ENCODE peak calls at places on chromosome 13, in five cellular contexts. O, X, I, A and K are unnamed samples. For H3K9me3 and H3K4me1, the result is how much of the 10 kb centered on the place peaks cover.

GRCh38 chr13:33751151-33751550 is 66.8 kb upstream of the RFC3 start:
- DNase-seq in I (peak), A (no peak), X (peak), O (no peak), K (no peak)

GRCh38 chr13:29993716-29994488 is 143.5 kb upstream of the UBL3 start:
- DNase-seq in X (peak), I (peak), O (no peak), A (no peak), K (no peak)

GRCh38 chr13:78102121-78102677 is 183.6 kb upstream of the EDNRB start:
- DNase-seq in X (peak), I (peak), O (peak), A (no peak), K (no peak)

GRCh38 chr13:112587359-112587766 is 590 bp downstream of the TUBGCP3 start:
- DNase-seq in I (peak), X (peak), A (peak), O (peak), K (peak)

GRCh38 chr13:40640845-40641458 is 25.5 kb downstream of the FOXO1 start:
- DNase-seq in I (no peak), A (no peak), X (peak), O (no peak), K (no peak)

GRCh38 chr13:83943530-83944279 is 61.4 kb upstream of the SLITRK1 start:
- DNase-seq in I (peak), A (no peak), X (no peak), O (no peak), K (no peak)

GRCh38 chr13:65784088-65784816 is 1445.9 kb downstream of the PCDH9 start:
- DNase-seq in A (no peak), X (no peak), O (no peak), I (no peak), K (no peak)

GRCh38 chr13:46726347-46726746 is 70.6 kb downstream of the ESD start:
- DNase-seq in O (no peak), A (no peak), I (no peak), X (no peak), K (no peak)

GRCh38 chr13:27194895-27195764 is 23.5 kb upstream of the USP12 start:
- DNase-seq in O (no peak), I (peak), X (peak), A (no peak), K (peak)

GRCh38 chr13:102195566-102196462 is 206.0 kb downstream of the FGF14 start:
- DNase-seq in I (no peak), O (no peak), X (peak), A (no peak), K (no peak)

GRCh38 chr13:99694251-99694650 is 193.0 kb downstream of the TM9SF2 start:
- DNase-seq in I (no peak), A (no peak), X (no peak), O (no peak), K (no peak)

GRCh38 chr13:113963376-113963775 is 10.5 kb downstream of the C13orf46 start:
- DNase-seq in I (no peak), O (no peak), A (no peak), X (no peak), K (no peak)
- H3K9me3 ChIP-seq in I (under half), O (under half), A (under half), X (under half), K (under half)

GRCh38 chr13:71304861-71305260 is 562.1 kb downstream of the DACH1 start:
- DNase-seq in X (no peak), I (no peak), O (no peak), A (no peak), K (no peak)

GRCh38 chr13:71300602-71301001 is 566.4 kb downstream of the DACH1 start:
- DNase-seq in I (no peak), X (no peak), O (no peak), A (no peak), K (no peak)

GRCh38 chr13:71306821-71307220 is 560.2 kb downstream of the DACH1 start:
- DNase-seq in A (no peak), O (no peak), I (no peak), X (no peak), K (no peak)

GRCh38 chr13:71303144-71303543 is 563.9 kb downstream of the DACH1 start:
- DNase-seq in X (no peak), O (no peak), I (peak), A (peak), K (no peak)
- TF ChIP-seq CTCF in X (peak), O (no peak), I (peak), A (peak), K (no peak)

DNA sequence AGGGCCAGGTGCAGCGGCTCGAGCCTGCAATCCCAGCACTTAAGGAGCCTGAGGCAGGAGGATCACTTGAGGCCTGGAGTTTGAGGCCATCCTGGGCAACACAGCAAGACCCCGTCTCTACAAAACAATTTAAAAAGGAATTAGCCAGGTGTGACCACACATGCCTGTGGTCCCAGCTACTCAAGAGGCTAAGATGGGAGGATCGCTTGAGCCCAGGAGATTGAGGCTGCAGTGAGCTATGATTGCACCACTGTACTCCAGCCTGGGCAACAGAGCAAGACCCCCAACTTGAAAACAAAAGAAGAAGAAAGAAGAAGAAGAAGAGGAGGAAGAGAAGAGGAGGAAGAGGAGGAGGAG is 47.7 kb downstream of the LATS2 start:
- DNase-seq in A (no peak), O (no peak), X (no peak), I (no peak), K (no peak)
- H3K4me1 ChIP-seq in A (under half), O (under half), X (under half), I (under half), K (under half)

DNA sequence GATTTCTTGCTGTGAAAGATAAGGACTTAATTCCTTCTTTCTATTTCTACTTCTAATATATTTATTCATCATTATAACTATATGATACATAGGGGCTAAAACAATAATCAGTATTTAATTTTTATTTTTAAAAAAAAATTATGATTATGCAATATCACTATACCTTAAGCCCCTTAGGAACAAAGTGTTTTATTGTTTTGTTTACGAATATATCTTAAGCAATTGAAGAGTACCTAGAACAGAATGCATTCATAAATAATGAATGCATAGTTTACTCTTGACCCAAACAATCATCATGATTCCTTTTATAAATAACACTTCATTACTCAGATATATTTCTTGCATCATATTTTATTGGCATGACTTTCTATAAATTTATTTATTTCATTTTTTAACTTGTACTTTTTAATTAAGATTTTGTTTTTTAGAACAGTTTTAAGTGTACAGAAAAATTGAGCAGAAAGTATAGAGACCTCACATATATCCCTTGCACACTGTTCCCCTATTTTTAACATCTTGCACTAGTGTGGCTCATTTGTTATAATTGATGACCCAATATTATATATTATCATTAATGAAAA is 339.9 kb upstream of the SPRY2 start:
- DNase-seq in A (no peak), O (no peak), X (no peak), I (no peak), K (no peak)
- H3K9me3 ChIP-seq in A (under half), O (under half), X (under half), I (under half), K (under half)

DNA sequence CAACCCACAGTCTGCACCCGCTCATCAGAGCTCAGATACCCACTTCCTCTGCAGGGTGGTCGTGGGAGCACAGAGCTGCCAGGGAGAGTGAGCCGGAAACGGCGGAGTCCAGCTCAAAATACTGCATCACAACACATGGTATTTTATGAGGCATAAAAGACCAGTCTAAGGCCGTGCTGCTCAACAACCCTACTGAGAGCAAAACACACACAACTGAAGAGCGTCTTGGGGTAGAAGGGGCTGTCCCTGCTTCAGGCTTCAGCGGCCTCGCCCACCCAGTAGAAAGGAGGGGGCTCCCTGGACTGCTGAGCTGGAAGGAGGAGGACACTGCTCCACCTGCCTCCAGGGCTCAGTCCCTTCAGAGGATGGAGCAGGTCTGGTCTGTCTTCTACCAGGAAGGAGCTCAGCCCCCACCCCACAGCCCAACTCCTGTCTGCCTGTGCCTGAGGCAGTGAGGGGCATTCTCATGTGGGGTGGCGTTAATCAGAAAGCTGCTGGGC is 36.9 kb downstream of the NAXD start:
- DNase-seq in I (no peak), X (no peak), O (no peak), A (peak), K (no peak)
- TF ChIP-seq CTCF in I (no peak), X (no peak), O (no peak), A (no peak), K (no peak)